ENCODE peak calls at places on chromosomes 3 and 15, in six cellular contexts. L is neuronal stem cell, O is H9, G is H1, T is IMR-90, M is mesendoderm. N is an unnamed sample.

GRCh38 chr3:107933450-107933849 is 157.4 kb downstream of the CD47 start:
- DNase-seq in M (no peak), G (no peak), T (no peak), O (no peak), L (no peak), N (no peak)

GRCh38 chr3:14248849-14249523 is 70.4 kb downstream of the LSM3 start:
- DNase-seq in L (no peak), M (no peak), O (no peak), T (no peak), G (no peak), N (peak; percentile 36)

GRCh38 chr15:42491540-42492225 is 742 bp upstream of the ZNF106 start:
- DNase-seq in O (no peak), T (peak; percentile 82), M (peak; percentile 50), L (no peak), G (no peak), N (peak; percentile 59)

GRCh38 chr3:164360738-164361376 is 717.4 kb downstream of the SI start:
- DNase-seq in M (no peak), T (no peak), G (no peak), L (no peak), O (no peak), N (peak; percentile 35)

GRCh38 chr3:174776123-174776522 is 83.0 kb upstream of the NAALADL2 start:
- DNase-seq in G (no peak), L (no peak), T (peak; percentile 71), M (no peak), O (no peak), N (peak; percentile 46)

GRCh38 chr15:65460948-65461347 is 38.2 kb upstream of the IGDCC4 start:
- DNase-seq in M (no peak), G (no peak), O (no peak), T (peak; percentile 33), L (no peak), N (peak; percentile 33)

GRCh38 chr3:155078959-155079794 is 942 bp upstream of the MME start:
- DNase-seq in T (peak; percentile 57), G (peak; percentile 51), M (peak; percentile 79), O (no peak), L (peak; percentile 30), N (peak; percentile 62)

GRCh38 chr3:117893638-117894037 is 1141.0 kb downstream of the IGSF11 start:
- DNase-seq in T (no peak), L (no peak), G (no peak), O (no peak), M (no peak), N (no peak)

GRCh38 chr3:172034786-172035685 is 4.3 kb upstream of the FNDC3B start:
- DNase-seq in L (no peak), O (peak; percentile 77), M (peak; percentile 81), T (peak; percentile 33), G (peak; percentile 58), N (peak; percentile 37)

GRCh38 chr15:39034816-39035215 is 470.2 kb upstream of the RASGRP1 start:
- DNase-seq in M (no peak), T (no peak), L (no peak), O (no peak), G (no peak), N (no peak)

GRCh38 chr3:20668411-20668810 is 482.4 kb upstream of the SGO1 start:
- DNase-seq in O (peak; percentile 72), M (peak; percentile 87), L (peak; percentile 9), T (no peak), G (peak; percentile 46), N (peak; percentile 14)

GRCh38 chr3:16309558-16309957 is 44.5 kb downstream of the OXNAD1 start:
- DNase-seq in G (no peak), L (no peak), O (no peak), T (peak; percentile 68), M (peak; percentile 66), N (peak; percentile 67)

GRCh38 chr3:113261996-113262665 is 50.8 kb downstream of the BOC start:
- DNase-seq in O (no peak), T (no peak), G (no peak), M (no peak), L (no peak), N (no peak)

GRCh38 chr3:111584724-111585123 is 10.4 kb downstream of the ZBED2 start:
- DNase-seq in G (no peak), T (no peak), M (no peak), L (no peak), O (no peak), N (no peak)

GRCh38 chr15:78763796-78764241 is 47.4 kb downstream of the ADAMTS7 start:
- DNase-seq in L (no peak), T (no peak), M (no peak), O (no peak), G (peak; percentile 46), N (no peak)

GRCh38 chr3:58058654-58059263 is 50.5 kb downstream of the FLNB start:
- DNase-seq in O (no peak), T (peak; percentile 87), M (no peak), L (no peak), G (no peak), N (peak; percentile 92)

GRCh38 chr3:37736632-37737031 is 125.0 kb upstream of the CTDSPL start:
- DNase-seq in T (no peak), L (no peak), O (no peak), M (no peak), G (peak; percentile 7), N (no peak)

GRCh38 chr3:49899815-49900214 is 3.9 kb downstream of the MST1R start:
- DNase-seq in T (no peak), O (peak; percentile 75), G (peak; percentile 64), L (no peak), M (peak; percentile 70), N (no peak)

GRCh38 chr3:12856626-12857025 is 15.3 kb upstream of the RPL32 start:
- DNase-seq in T (no peak), L (no peak), O (peak; percentile 72), G (no peak), M (no peak), N (no peak)

GRCh38 chr3:102098130-102098885 is 249.0 kb downstream of the NFKBIZ start:
- DNase-seq in L (no peak), T (no peak), O (no peak), G (no peak), M (no peak), N (no peak)

GRCh38 chr3:51982838-51983577 is at the start of gene ACY1:
- DNase-seq in M (peak; percentile 94), G (peak; percentile 89), T (peak; percentile 81), O (peak; percentile 91), L (peak; percentile 87), N (peak; percentile 95)

GRCh38 chr3:127753338-127753737 is 69.0 kb downstream of the MGLL start:
- DNase-seq in T (no peak), G (no peak), M (no peak), O (no peak), L (no peak), N (no peak)

GRCh38 chr3:48186993-48187578 is 1.1 kb downstream of the CDC25A start:
- DNase-seq in T (peak; percentile 25), O (no peak), G (no peak), M (peak; percentile 23), L (no peak), N (peak; percentile 44)
- H3K4ac ChIP-seq in T (peak overlapping the region; percentile 56), O (no peak overlapping the region), G (no peak overlapping the region), M (peak overlapping the region; percentile 73), L (no peak overlapping the region), N (peak overlapping the region; percentile 4)

DNA sequence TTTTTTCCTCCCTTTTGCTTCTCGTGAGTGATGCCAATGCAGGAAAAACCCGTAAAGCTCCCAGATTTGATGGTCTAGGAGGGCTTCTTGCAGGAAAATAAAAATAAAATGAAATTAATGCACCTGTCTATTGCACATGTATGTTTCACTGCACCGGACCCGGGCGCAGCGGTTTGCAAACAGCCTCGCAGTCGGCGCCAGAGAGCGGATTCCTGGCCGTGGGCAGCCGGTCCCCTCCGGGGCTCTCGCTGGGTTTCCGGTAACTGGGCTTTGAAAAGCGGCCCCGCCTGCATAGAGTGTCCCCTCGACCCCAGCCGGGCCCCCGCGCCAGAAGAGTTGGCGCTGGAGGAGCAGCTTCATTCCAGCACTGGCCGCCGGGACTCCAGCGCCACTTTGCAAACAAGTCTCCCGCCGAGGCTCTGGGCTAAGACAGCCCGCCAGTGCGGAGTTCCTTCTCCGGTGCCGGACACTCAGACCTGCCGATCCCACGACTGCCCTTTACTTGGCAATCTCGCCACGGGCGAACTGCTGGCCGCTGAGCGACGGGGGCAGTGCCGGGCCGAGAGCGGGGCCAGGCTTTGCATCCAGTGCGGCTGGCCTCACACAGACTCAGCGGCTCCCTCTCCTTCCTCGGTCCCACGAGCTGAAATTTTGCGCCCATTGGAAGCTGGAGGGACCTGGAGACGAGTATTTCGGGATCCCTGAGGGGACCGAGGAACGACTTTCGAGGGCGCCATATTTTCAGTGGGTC is 225.9 kb upstream of the C2CD4B start:
- DNase-seq in M (peak; percentile 67), T (peak; percentile 36), L (peak; percentile 44), G (peak; percentile 79), O (peak; percentile 54), N (peak; percentile 73)
- H4K8ac ChIP-seq in M (no peak overlapping the region), T (peak overlapping the region; percentile 66), L (no peak overlapping the region), G (peak overlapping the region; percentile 18), O (no peak overlapping the region), N (peak overlapping the region; percentile 84)

GRCh38 chr3:134311693-134312071 is 61.0 kb upstream of the RYK start:
- DNase-seq in L (no peak), O (peak; percentile 22), M (no peak), T (no peak), G (no peak), N (no peak)

GRCh38 chr3:134311265-134311664 is 60.6 kb upstream of the RYK start:
- DNase-seq in G (no peak), T (peak; percentile 77), L (no peak), M (no peak), O (no peak), N (no peak)

GRCh38 chr3:134312072-134312872 is 61.6 kb upstream of the RYK start:
- DNase-seq in M (peak; percentile 85), L (no peak), G (peak; percentile 72), T (no peak), O (peak; percentile 64), N (no peak)

GRCh38 chr3:134308350-134308891 is 57.8 kb upstream of the RYK start:
- DNase-seq in O (peak; percentile 89), T (peak; percentile 76), L (peak; percentile 89), M (peak; percentile 93), G (peak; percentile 95), N (peak; percentile 81)

DNA sequence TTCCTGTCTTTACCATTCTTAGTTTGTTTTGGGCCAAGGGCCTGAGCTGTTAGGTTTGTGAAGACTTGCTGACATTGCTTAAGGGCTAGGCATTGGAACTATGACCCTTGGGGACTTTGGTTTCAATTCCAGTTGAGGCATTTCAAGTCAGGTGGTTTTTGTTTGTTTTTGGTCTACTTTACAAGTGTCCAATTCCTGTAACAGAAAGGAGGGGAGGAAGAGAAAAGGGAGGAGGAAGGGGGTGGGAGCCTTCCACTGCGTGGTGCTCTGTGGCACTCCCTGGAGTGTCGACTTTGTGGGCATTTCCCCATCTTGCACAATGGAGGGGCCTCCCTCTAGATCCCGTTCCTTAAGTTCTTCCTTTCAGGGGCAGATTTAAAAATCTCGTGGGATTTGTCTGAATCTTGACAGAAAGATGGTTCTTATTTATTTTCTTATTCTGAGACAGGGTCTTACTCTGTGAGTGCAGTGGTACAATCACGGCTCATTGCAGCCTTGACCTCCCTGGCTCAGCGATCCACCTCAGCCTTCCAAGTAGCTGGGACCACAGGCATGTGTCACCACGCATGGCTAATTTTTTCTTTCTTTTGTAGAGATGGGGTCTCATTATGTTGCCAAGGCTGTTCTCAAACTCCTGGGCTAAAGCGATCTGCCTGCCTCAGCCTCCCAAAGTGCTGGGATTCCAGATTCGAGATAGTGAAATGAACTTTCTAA is 59.5 kb upstream of the RYK start:
- DNase-seq in L (no peak), O (no peak), T (no peak), G (no peak), M (no peak), N (peak; percentile 58)
- H3K79me1 ChIP-seq in L (no peaks in the 10 kb centered on the region), O (no peaks in the 10 kb centered on the region), T (peaks cover 14% of the 10 kb centered on the region), G (no peaks in the 10 kb centered on the region), M (no peaks in the 10 kb centered on the region), N (no peaks in the 10 kb centered on the region)

GRCh38 chr3:32569540-32570425 is 875 bp downstream of the DYNC1LI1 start:
- DNase-seq in O (peak; percentile 93), T (peak; percentile 23), M (peak; percentile 92), G (peak; percentile 91), L (peak; percentile 81), N (peak; percentile 62)
- H3K4ac ChIP-seq in O (no peak overlapping the region), T (peak overlapping the region; percentile 99), M (peak overlapping the region; percentile 97), G (peak overlapping the region; percentile 98), L (peak overlapping the region; percentile 100), N (peak overlapping the region; percentile 99)